ENCODE peak calls at places on chromosome 12, in six cellular contexts. H is Karpas-422, Y is PC-9, V is neuronal stem cell, I is HCT116, N is A549. M is an unnamed sample.

GRCh38 chr12:60980558-60980957 is 1279.6 kb upstream of the USP15 start:
- DNase-seq in H (no peak), Y (no peak), V (no peak), I (no peak), N (no peak), M (no peak)

GRCh38 chr12:100058482-100059029 is 73.8 kb upstream of the ANKS1B start:
- DNase-seq in H (no peak), Y (peak), V (no peak), I (no peak), N (no peak), M (peak)

GRCh38 chr12:26843306-26843705 is 10.3 kb upstream of the ITPR2 start:
- DNase-seq in H (no peak), Y (no peak), V (no peak), I (no peak), N (no peak), M (no peak)

GRCh38 chr12:13603951-13604350 is 377.5 kb downstream of the GRIN2B start:
- DNase-seq in H (no peak), Y (no peak), V (no peak), I (no peak), N (no peak), M (no peak)

GRCh38 chr12:130764475-130765185 is 48.5 kb upstream of the RIMBP2 start:
- DNase-seq in H (peak), Y (no peak), V (no peak), I (peak), N (peak), M (no peak)

GRCh38 chr12:127133675-127134335 is 1133.2 kb upstream of the TMEM132C start:
- DNase-seq in H (no peak), Y (no peak), V (no peak), I (no peak), N (no peak), M (no peak)

GRCh38 chr12:58009355-58009754 is 68.0 kb downstream of the ATP23 start:
- DNase-seq in H (no peak), Y (no peak), V (no peak), I (no peak), N (no peak), M (no peak)

GRCh38 chr12:54053625-54054441 is at the start of gene HOXC4:
- DNase-seq in H (peak), Y (no peak), V (no peak), I (no peak), N (peak), M (no peak)

GRCh38 chr12:68612675-68613074 is 2.0 kb downstream of the RAP1B start:
- DNase-seq in H (peak), Y (no peak), V (no peak), I (no peak), N (no peak), M (peak)

GRCh38 chr12:14771651-14772137 is 31.6 kb downstream of the WBP11 start:
- DNase-seq in H (no peak), Y (no peak), V (no peak), I (no peak), N (no peak), M (no peak)

GRCh38 chr12:21428241-21428640 is 9.2 kb upstream of the PYROXD1 start:
- DNase-seq in H (no peak), Y (no peak), V (no peak), I (no peak), N (no peak), M (no peak)

GRCh38 chr12:64097346-64098105 is 124.6 kb downstream of the KICS2 start:
- DNase-seq in H (no peak), Y (no peak), V (no peak), I (no peak), N (no peak), M (no peak)

GRCh38 chr12:20274008-20274407 is 94.3 kb upstream of the PDE3A start:
- DNase-seq in H (no peak), Y (no peak), V (no peak), I (no peak), N (no peak), M (no peak)

GRCh38 chr12:22529281-22530060 is 14.9 kb downstream of the C2CD5 start:
- DNase-seq in H (peak), Y (peak), V (no peak), I (no peak), N (peak), M (peak)

GRCh38 chr12:127051139-127051538 is 1215.8 kb upstream of the TMEM132C start:
- DNase-seq in H (no peak), Y (no peak), V (no peak), I (no peak), N (no peak), M (no peak)

GRCh38 chr12:57765003-57765697 is 1.7 kb downstream of the CYP27B1 start:
- DNase-seq in H (no peak), Y (no peak), V (no peak), I (no peak), N (peak), M (peak)

GRCh38 chr12:14418526-14418925 is 53.0 kb downstream of the ATF7IP start:
- DNase-seq in H (peak), Y (no peak), V (no peak), I (no peak), N (no peak), M (no peak)

GRCh38 chr12:89565002-89565401 is 39.2 kb upstream of the POC1B start:
- DNase-seq in H (no peak), Y (no peak), V (no peak), I (no peak), N (no peak), M (no peak)

GRCh38 chr12:89838846-89839245 is 130.2 kb upstream of the ATP2B1 start:
- DNase-seq in H (no peak), Y (no peak), V (no peak), I (no peak), N (no peak), M (no peak)

GRCh38 chr12:99553461-99553860 is 94.1 kb upstream of the GARIN6 start:
- DNase-seq in H (no peak), Y (no peak), V (no peak), I (no peak), N (no peak), M (no peak)

GRCh38 chr12:42482086-42482819 is 107.3 kb downstream of the PRICKLE1 start:
- DNase-seq in H (no peak), Y (no peak), V (no peak), I (no peak), N (no peak), M (peak)

GRCh38 chr12:22054155-22054554 is 8.1 kb downstream of the CMAS start:
- DNase-seq in H (no peak), Y (no peak), V (no peak), I (no peak), N (no peak), M (no peak)

GRCh38 chr12:45718306-45718705 is 11.2 kb upstream of the ARID2 start:
- DNase-seq in H (no peak), Y (no peak), V (no peak), I (no peak), N (no peak), M (no peak)

GRCh38 chr12:16636435-16637055 is 30.6 kb upstream of the LMO3 start:
- DNase-seq in H (no peak), Y (no peak), V (no peak), I (no peak), N (no peak), M (no peak)

GRCh38 chr12:113747048-113747447 is 219.1 kb downstream of the RBM19 start:
- DNase-seq in H (no peak), Y (no peak), V (no peak), I (no peak), N (no peak), M (peak)

GRCh38 chr12:62128186-62128965 is 131.8 kb upstream of the USP15 start:
- DNase-seq in H (no peak), Y (no peak), V (no peak), I (no peak), N (no peak), M (no peak)

GRCh38 chr12:12890492-12890814 is 909 bp upstream of the GPRC5A start:
- DNase-seq in H (no peak), Y (no peak), V (no peak), I (no peak), N (peak), M (no peak)

GRCh38 chr12:41368006-41368405 is 179.9 kb downstream of the PDZRN4 start:
- DNase-seq in H (peak), Y (no peak), V (no peak), I (peak), N (no peak), M (no peak)

GRCh38 chr12:19857197-19857596 is 417.9 kb downstream of the AEBP2 start:
- DNase-seq in H (no peak), Y (no peak), V (no peak), I (no peak), N (no peak), M (no peak)

GRCh38 chr12:108008163-108008562 is 120.9 kb upstream of the WSCD2 start:
- DNase-seq in H (no peak), Y (no peak), V (no peak), I (no peak), N (no peak), M (no peak)

GRCh38 chr12:68210875-68211274 is 14.7 kb downstream of the IL26 start:
- DNase-seq in H (no peak), Y (no peak), V (no peak), I (no peak), N (no peak), M (no peak)

GRCh38 chr12:55789171-55789570 is 28.4 kb downstream of the SARNP start:
- DNase-seq in H (no peak), Y (no peak), V (no peak), I (no peak), N (no peak), M (no peak)

GRCh38 chr12:101935769-101936741 is 58.7 kb downstream of the DRAM1 start:
- DNase-seq in H (peak), Y (no peak), V (no peak), I (no peak), N (no peak), M (peak)

GRCh38 chr12:32671930-32672785 is 6.9 kb upstream of the DNM1L start:
- DNase-seq in H (peak), Y (no peak), V (peak), I (peak), N (peak), M (peak)

DNA sequence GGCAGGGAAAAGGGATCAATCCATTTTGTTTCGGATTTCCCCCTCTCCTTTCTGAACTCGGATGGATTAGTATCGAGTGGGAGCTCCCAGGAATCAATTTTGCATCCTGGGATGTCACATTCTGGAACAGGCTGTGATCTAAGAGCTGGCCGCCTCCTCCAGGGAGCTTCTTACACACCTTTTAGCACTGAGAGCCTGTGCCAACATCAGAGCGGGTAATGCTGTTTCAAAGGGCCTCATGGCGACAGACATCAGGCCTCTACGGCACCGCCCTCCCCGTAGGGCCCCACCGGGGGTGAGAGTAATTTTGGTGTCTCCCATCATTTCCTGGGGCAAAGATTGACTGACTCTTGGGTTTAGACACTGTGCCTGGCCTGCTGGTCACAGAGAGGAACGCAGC is 2.7 kb downstream of the GALNT9 start:
- DNase-seq in H (no peak), Y (no peak), V (no peak), I (no peak), N (no peak), M (no peak)
- H3K4me2 ChIP-seq in H (no peak), Y (no peak), V (no peak), I (no peak), N (no peak), M (no peak)

DNA sequence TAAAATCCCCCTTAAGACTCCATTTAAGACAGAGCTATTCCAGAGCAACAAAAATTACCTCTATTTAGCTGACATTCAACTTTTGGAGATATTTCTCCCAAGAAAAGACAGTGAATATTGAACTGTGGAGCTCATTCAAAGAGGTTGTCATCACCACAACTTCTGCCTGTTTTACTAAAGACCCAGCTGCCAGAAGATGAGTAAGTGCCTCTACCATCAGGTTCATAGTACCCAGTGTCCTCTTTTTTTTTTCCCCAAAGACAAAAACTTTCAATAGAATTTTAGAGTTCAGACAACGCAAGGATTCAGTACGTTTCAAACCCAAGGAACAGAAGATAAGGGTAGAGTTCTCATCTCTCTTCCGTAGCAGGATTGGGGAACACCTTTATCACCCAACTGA is 461.3 kb downstream of the BCAT1 start:
- DNase-seq in H (no peak), Y (no peak), V (no peak), I (no peak), N (no peak), M (no peak)
- H3K4me2 ChIP-seq in H (no peak), Y (no peak), V (no peak), I (no peak), N (no peak), M (no peak)

DNA sequence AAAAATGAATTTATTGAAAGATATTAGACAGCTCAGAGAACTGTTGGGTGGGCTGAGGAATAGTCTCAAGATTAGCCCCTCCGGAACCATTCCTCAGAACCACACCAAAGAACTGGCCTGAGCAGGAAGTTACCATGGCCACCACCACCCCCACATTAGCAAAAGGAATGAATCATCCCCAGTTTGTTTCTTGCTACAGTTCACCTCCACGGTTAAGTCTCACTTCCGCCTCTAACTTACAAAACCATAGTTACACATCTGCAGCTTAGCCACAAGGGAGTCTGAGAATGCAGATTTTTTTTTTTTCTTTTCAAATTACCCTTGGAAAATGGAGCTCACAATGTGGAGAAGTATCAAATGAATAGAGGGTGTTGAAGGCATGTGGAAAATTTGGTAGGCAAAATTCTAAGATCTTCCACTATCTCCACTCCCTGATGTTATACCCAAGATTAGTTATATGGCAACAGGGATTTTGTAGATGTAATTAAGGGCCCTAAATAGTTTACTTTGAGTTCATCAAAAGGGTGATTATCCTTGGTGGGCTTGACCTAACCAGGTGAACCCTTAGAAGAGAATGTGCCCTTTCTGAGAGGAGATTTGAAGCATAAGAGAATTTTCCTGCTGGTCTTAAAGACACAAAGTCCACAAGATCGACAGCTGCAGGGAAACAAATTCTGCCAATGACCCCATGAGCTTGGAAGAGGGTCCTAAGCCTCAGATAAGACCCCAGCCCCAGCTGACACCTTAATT is 129.8 kb upstream of the KRR1 start:
- DNase-seq in H (peak), Y (no peak), V (no peak), I (peak), N (peak), M (peak)
- H3K4me2 ChIP-seq in H (peak), Y (no peak), V (no peak), I (peak), N (peak), M (no peak)

DNA sequence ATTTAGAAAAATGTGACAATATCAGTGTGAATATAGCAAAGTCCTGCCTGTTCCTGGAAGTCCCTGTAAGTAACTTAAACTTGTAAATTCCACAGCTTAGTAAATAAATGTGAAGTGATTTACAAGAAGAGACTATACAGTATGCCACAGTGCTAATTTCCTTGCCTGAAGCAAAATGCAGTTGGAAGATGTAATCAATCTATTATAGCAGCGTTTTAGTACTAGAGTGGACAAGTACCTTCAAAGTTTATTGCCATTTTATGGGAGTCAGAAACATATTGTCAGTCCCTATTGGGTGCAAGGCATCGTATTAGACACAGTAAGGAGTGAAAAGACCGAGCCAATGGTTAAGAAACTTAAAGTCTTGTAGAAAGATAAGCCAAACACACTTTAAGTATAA is 94.1 kb downstream of the TRHDE start:
- DNase-seq in H (no peak), Y (no peak), V (no peak), I (no peak), N (no peak), M (no peak)
- H3K4me2 ChIP-seq in H (no peak), Y (no peak), V (no peak), I (no peak), N (no peak), M (no peak)